ENCODE peak calls at places on chromosomes 5 and 9, in eight cellular contexts. H is hippocampal formation; M is GM19239; D is stimulated activated CD4-positive, alpha-beta T cell treated with anti-CD3 and anti-CD28 coated beads, Interleukin-15, amount 100 ng/mL, for 1 hour; S is GM10248; Q is mesothelial cell of epicardium; T is pulmonary artery endothelial cell; A is kidney glomerular epithelial cell. I is an unnamed sample.

GRCh38 chr9:111232997-111233790 is 96.8 kb downstream of the OR2K2 start:
- DNase-seq in Q (no peak), T (no peak), D (no peak), A (no peak), S (no peak), H (no peak), M (no peak), I (no peak)

GRCh38 chr9:37262410-37262809 is 142.0 kb downstream of the ZCCHC7 start:
- DNase-seq in H (peak; percentile 11), T (peak; percentile 10), A (no peak), Q (no peak), M (no peak), S (no peak), D (no peak), I (no peak)

GRCh38 chr5:133624316-133624715 is 12.0 kb upstream of the FSTL4 start:
- DNase-seq in H (no peak), A (no peak), D (no peak), S (no peak), T (no peak), M (no peak), Q (no peak), I (no peak)

GRCh38 chr5:164555809-164556208 is 1050.4 kb downstream of the MAT2B start:
- DNase-seq in D (no peak), T (no peak), A (no peak), M (no peak), S (no peak), H (no peak), Q (no peak), I (no peak)

GRCh38 chr5:38645508-38645907 is 89.1 kb upstream of the LIFR start:
- DNase-seq in D (no peak), H (no peak), T (no peak), S (no peak), M (no peak), A (no peak), Q (no peak), I (no peak)

GRCh38 chr9:7315746-7316457 is 483.7 kb downstream of the DMAC1 start:
- DNase-seq in S (no peak), H (no peak), M (no peak), A (no peak), T (no peak), D (no peak), Q (no peak), I (no peak)

GRCh38 chr9:97802276-97802675 is 50.8 kb upstream of the FOXE1 start:
- DNase-seq in D (no peak), T (no peak), A (peak; percentile 79), H (no peak), M (no peak), S (no peak), Q (no peak), I (no peak)

GRCh38 chr5:33011803-33012202 is 300.7 kb downstream of the NPR3 start:
- DNase-seq in Q (no peak), D (no peak), A (no peak), H (no peak), S (no peak), T (no peak), M (no peak), I (no peak)

GRCh38 chr5:64831996-64832395 is 63.3 kb downstream of the CWC27 start:
- DNase-seq in A (no peak), T (no peak), M (no peak), S (no peak), H (no peak), D (no peak), Q (no peak), I (no peak)

GRCh38 chr5:142426129-142426641 is 101.4 kb upstream of the SPRY4 start:
- DNase-seq in Q (no peak), A (no peak), D (no peak), H (no peak), S (no peak), T (peak; percentile 68), M (no peak), I (no peak)

GRCh38 chr9:94581711-94582110 is 11.9 kb downstream of the FBP2 start:
- DNase-seq in D (no peak), Q (no peak), H (no peak), M (no peak), A (no peak), S (no peak), T (no peak), I (no peak)

GRCh38 chr9:4725706-4726442 is 15.1 kb downstream of the AK3 start:
- DNase-seq in M (no peak), T (no peak), Q (no peak), H (no peak), D (no peak), A (no peak), S (no peak), I (no peak)

GRCh38 chr5:127968998-127969397 is 114.6 kb upstream of the SLC12A2 start:
- DNase-seq in D (no peak), M (no peak), Q (no peak), T (no peak), S (no peak), H (no peak), A (no peak), I (no peak)

GRCh38 chr5:74500037-74500917 is 140.3 kb downstream of the ENC1 start:
- DNase-seq in Q (no peak), D (no peak), A (no peak), H (no peak), S (no peak), T (no peak), M (no peak), I (no peak)

GRCh38 chr5:132663771-132664695 is 6.1 kb downstream of the IL13 start:
- DNase-seq in T (no peak), D (no peak), S (peak; percentile 87), M (peak; percentile 69), H (no peak), A (no peak), Q (no peak), I (peak; percentile 91)

GRCh38 chr5:160213537-160213936 is 15.8 kb upstream of the FABP6 start:
- DNase-seq in Q (no peak), M (no peak), H (no peak), T (no peak), D (no peak), A (no peak), S (no peak), I (no peak)

GRCh38 chr5:7869474-7870136 is 657 bp downstream of the MTRR start:
- DNase-seq in H (no peak), D (no peak), T (no peak), M (no peak), Q (peak; percentile 27), S (peak; percentile 32), A (no peak), I (peak; percentile 40)

GRCh38 chr9:137558127-137558526 is 6.4 kb downstream of the MRPL41 start:
- DNase-seq in A (no peak), D (no peak), M (no peak), S (no peak), Q (no peak), H (no peak), T (no peak), I (no peak)

GRCh38 chr5:42887094-42887493 is 75.4 kb upstream of the SELENOP start:
- DNase-seq in M (no peak), Q (no peak), D (no peak), H (no peak), S (no peak), T (no peak), A (no peak), I (no peak)

GRCh38 chr9:72327631-72328030 is 37.4 kb downstream of the ZFAND5 start:
- DNase-seq in T (no peak), D (no peak), H (no peak), Q (no peak), S (peak; percentile 29), M (no peak), A (no peak), I (no peak)

GRCh38 chr5:36877667-36878420 is 1.3 kb downstream of the NIPBL start:
- DNase-seq in D (no peak), H (no peak), M (no peak), Q (no peak), T (no peak), S (peak; percentile 54), A (peak; percentile 31), I (peak; percentile 56)

GRCh38 chr9:70131296-70131695 is 87.6 kb downstream of the MAMDC2 start:
- DNase-seq in M (no peak), H (no peak), Q (no peak), A (no peak), S (no peak), D (no peak), T (no peak), I (no peak)

GRCh38 chr5:164277720-164278119 is 772.3 kb downstream of the MAT2B start:
- DNase-seq in H (no peak), A (no peak), Q (no peak), M (no peak), D (no peak), S (no peak), T (no peak), I (no peak)

GRCh38 chr5:175288048-175288621 is 155.8 kb downstream of the DRD1 start:
- DNase-seq in Q (no peak), D (no peak), M (no peak), S (no peak), H (peak; percentile 39), T (no peak), A (no peak), I (no peak)

GRCh38 chr5:144267961-144268513 is 97.4 kb downstream of the KCTD16 start:
- DNase-seq in M (no peak), T (no peak), S (no peak), D (no peak), Q (no peak), A (no peak), H (no peak), I (no peak)

GRCh38 chr5:125659316-125660071 is 763.7 kb upstream of the GRAMD2B start:
- DNase-seq in T (no peak), S (no peak), Q (no peak), M (no peak), H (peak; percentile 52), D (no peak), A (no peak), I (no peak)

GRCh38 chr5:142183561-142183960 is 75.0 kb downstream of the NDFIP1 start:
- DNase-seq in H (no peak), A (no peak), M (no peak), T (no peak), D (no peak), S (no peak), Q (no peak), I (no peak)

GRCh38 chr5:26259081-26259480 is 779.3 kb downstream of the CDH9 start:
- DNase-seq in M (no peak), D (no peak), S (no peak), A (no peak), Q (no peak), T (no peak), H (peak; percentile 28), I (no peak)

GRCh38 chr9:15220658-15221310 is 86.2 kb downstream of the TTC39B start:
- DNase-seq in M (no peak), S (no peak), Q (no peak), D (no peak), H (no peak), T (no peak), A (no peak), I (no peak)

GRCh38 chr5:157870837-157871834 is 12.2 kb upstream of the CLINT1 start:
- DNase-seq in Q (no peak), S (no peak), A (peak; percentile 92), M (no peak), D (no peak), T (no peak), H (no peak), I (no peak)

GRCh38 chr5:167951121-167951520 is 340.3 kb upstream of the WWC1 start:
- DNase-seq in T (no peak), H (no peak), A (no peak), D (no peak), S (no peak), M (no peak), Q (no peak), I (no peak)

GRCh38 chr5:56003633-56004032 is 8.9 kb upstream of the IL6ST start:
- DNase-seq in A (no peak), D (no peak), H (no peak), T (no peak), S (no peak), M (no peak), Q (no peak), I (no peak)

GRCh38 chr5:169650701-169651331 is 13.7 kb downstream of the DOCK2 start:
- DNase-seq in A (no peak), T (peak; percentile 26), H (no peak), D (no peak), M (no peak), S (peak; percentile 58), Q (no peak), I (peak; percentile 63)

GRCh38 chr9:75085640-75086039 is 2.3 kb downstream of the NMRK1 start:
- DNase-seq in T (no peak), A (no peak), D (no peak), M (no peak), H (no peak), S (no peak), Q (no peak), I (no peak)